ENCODE peak calls at places on chromosomes 11 and 22, in four cellular contexts. V is WTC11, Z is K562, P is GM12878. W is an unnamed sample.

GRCh38 chr11:73359341-73359740 is 16.9 kb upstream of the RELT start:
- DNase-seq in V (no peak), P (no peak), Z (no peak), W (no peak)

GRCh38 chr11:83815736-83816135 is 529.6 kb upstream of the CCDC90B start:
- DNase-seq in V (no peak), Z (no peak), P (no peak), W (no peak)

GRCh38 chr11:122002047-122002446 is 114.0 kb downstream of the BLID start:
- DNase-seq in P (no peak), V (no peak), Z (no peak), W (no peak)

GRCh38 chr22:44179196-44179988 is 1.3 kb upstream of the PARVG start:
- DNase-seq in P (no peak), Z (no peak), V (no peak), W (no peak)

GRCh38 chr11:65503606-65503922 is 4.7 kb downstream of the MALAT1 start:
- DNase-seq in P (no peak), Z (peak), V (no peak), W (no peak)

GRCh38 chr11:128620306-128621175 is 33.2 kb upstream of the ETS1 start:
- DNase-seq in P (no peak), V (no peak), Z (peak), W (no peak)

GRCh38 chr22:45424241-45424731 is 10.8 kb downstream of the RIBC2 start:
- DNase-seq in P (no peak), V (no peak), Z (no peak), W (no peak)

GRCh38 chr11:73288197-73288872 is 16.2 kb downstream of the P2RY6 start:
- DNase-seq in P (no peak), Z (no peak), V (no peak), W (no peak)

GRCh38 chr11:73493838-73494598 is 103.9 kb downstream of the FAM168A start:
- DNase-seq in P (no peak), Z (no peak), V (peak), W (peak)

GRCh38 chr22:30968015-30968923 is at the start of gene MORC2:
- DNase-seq in V (peak), Z (peak), P (no peak), W (peak)

GRCh38 chr11:45658292-45658991 is 7.0 kb downstream of the CHST1 start:
- DNase-seq in Z (peak), P (no peak), V (peak), W (peak)

GRCh38 chr11:47408598-47409439 is 429 bp downstream of the SLC39A13 start:
- DNase-seq in Z (no peak), V (peak), P (no peak), W (no peak)

GRCh38 chr11:123841189-123841588 is 35.0 kb upstream of the OR6M1 start:
- DNase-seq in V (no peak), Z (no peak), P (no peak), W (no peak)

GRCh38 chr11:85539029-85539689 is 88.0 kb downstream of the DLG2 start:
- DNase-seq in V (no peak), P (no peak), Z (no peak), W (no peak)

DNA sequence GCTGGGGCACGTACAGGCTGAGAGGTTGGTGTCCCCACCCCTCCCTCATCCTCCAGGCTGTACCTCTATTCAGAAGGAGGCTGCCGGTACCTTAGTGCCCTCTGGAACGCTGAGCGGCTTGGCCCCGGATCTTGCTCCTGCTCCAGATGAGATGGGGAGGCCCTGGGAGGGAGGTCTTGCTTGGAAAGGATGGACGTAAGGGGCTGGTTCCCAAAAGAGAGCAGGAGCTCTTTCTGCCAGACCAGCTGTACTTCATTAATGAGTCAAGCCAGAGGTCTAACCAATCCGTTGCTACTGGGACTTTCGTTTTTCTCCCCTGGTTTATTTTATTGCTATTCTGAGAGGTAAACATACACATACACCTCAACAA is 213.0 kb upstream of the CADM1 start:
- DNase-seq in V (no peak), P (no peak), Z (no peak), W (no peak)
- TF ChIP-seq ETV6 in V (no peak), P (no peak), Z (no peak), W (no peak)

DNA sequence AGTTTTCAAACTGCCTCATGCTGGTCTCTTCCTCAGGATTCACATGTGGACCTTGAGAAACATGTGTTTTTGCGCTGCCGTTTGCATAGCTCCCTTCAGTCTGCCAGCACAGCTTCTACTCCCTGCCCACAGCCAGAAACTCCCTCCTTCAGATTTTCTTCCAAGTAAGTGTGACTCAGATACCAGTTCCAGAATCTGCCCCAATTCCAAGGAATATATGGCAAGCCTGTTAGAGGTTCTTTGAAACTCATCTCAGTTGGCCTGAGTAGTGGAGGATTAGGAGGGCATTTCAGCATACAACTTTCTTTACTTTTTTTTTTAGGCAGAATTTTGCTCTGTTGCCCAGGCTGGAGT is 67.1 kb downstream of the SNX19 start:
- DNase-seq in P (no peak), V (no peak), Z (no peak), W (no peak)
- TF ChIP-seq ETV6 in P (no peak), V (no peak), Z (no peak), W (no peak)

GRCh38 chr22:40535642-40536041 is 100.9 kb downstream of the MRTFA start:
- DNase-seq in P (no peak), Z (no peak), V (no peak), W (no peak)

GRCh38 chr22:40535189-40535512 is 101.4 kb downstream of the MRTFA start:
- DNase-seq in V (no peak), Z (no peak), P (no peak), W (no peak)

GRCh38 chr22:40531951-40532900 is 104.3 kb downstream of the MRTFA start:
- DNase-seq in Z (no peak), P (no peak), V (no peak), W (no peak)

GRCh38 chr22:40533712-40534378 is 102.7 kb downstream of the MRTFA start:
- DNase-seq in V (no peak), Z (peak), P (peak), W (no peak)

DNA sequence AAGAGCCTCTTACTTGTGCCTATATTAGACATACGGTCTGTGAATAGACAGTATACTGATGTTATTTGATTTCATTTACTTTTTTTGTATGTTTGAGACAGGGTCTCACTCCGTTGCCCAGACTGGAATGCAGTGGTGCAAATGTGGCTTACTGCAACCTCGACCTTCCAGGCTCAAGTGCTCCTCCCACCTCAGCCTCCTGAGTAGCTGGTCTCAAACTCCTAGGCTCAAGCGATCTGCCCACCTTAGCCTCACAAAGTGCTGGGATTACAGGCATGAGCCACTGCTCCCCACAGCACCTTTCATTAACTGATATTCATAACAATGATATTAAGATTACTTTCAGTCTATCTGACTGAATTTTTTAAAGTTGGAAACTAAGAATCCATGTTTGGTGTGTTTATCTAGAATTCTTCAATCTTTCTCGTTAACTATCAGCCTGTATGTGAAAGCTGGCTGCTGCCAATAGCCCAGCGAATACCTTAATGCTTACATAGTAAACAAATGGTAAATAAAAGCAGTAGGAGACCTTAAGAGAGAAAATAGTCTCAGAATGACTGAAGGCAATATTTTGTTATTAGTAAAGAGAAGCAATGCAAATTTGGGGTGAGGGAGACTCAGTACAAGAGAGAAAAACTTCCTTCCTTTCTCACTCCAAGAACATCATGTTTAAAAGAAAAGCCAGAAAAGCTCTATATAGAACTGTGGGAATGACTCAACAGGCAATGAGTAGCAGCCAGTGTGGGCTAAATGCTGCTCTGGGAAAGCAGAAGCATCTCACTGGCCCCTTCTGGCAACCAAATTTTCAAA is 101.9 kb downstream of the MRTFA start:
- DNase-seq in V (no peak), Z (peak), P (peak), W (no peak)
- TF ChIP-seq ETV6 in V (no peak), Z (no peak), P (no peak), W (no peak)

DNA sequence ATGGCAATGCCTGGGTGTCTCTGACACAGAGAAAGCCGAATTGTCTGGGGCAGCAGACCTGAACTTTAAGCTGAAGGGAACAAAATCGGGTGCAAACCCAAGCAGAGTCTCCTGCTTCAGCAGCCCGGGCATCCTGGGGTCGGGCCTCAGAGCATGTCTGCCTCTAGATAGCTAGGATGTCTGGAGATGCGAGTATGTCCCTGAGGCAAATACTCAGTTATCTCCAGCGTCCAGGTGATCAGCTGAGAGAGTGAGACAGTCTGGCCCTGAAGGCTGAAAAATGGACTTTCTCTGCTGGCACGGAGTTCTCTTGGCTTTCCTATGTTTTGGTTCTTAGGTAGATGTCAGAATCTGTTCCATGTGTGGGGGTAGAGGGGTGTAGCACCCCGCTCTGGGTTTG is 3.3 kb downstream of the ADAMTS8 start:
- DNase-seq in Z (no peak), V (no peak), P (no peak), W (no peak)
- TF ChIP-seq ETV6 in Z (no peak), V (no peak), P (no peak), W (no peak)

DNA sequence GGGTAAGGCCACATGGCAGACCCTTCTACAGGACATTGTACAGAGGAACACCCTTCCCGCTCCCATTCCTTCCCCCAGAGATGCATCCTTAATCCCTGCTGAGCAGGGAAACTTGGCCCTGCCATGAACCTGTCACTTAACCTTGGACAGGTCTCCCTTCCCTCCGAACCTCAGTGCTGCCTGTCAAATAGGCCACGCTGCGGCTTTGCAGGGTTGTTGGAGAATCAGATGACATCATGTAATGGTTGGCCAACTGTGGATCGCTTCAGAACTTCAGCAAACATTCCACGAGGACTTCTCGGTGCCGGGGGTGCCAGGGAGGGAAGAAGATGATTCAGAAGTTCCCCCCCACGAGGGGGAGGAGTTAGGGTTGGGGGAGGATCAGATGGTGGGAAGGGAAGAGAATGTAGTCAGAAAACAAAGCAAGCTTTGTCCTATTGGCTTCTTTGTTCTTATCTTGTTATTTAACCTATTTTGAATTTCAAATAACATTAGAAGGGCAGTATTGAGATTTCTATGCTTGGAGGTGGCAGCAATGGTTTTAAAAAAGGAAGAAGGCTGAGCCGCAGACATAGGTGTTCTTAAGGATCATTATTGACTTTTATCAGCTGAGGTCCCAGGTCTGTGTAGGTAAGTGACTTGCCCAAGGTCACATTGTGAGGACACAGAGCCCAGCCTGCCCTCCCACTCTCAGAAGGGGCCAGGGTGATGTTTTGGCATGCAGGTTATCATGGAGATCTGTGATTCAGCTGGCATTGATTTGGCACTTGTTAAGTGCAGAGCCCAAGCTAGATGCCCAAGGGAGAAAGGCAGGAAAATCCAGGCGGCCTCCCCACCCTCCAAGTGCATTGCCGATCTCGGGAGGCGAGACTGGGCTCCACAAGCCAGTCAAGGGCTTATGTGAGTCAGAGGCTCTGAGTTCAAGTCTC is 3.1 kb downstream of the CDC42EP1 start:
- DNase-seq in V (no peak), Z (peak), P (no peak), W (peak)
- TF ChIP-seq ETV6 in V (no peak), Z (no peak), P (no peak), W (no peak)

GRCh38 chr11:42311944-42312343 is 852.5 kb upstream of the LRRC4C start:
- DNase-seq in Z (no peak), P (no peak), V (no peak), W (no peak)

GRCh38 chr11:42319926-42320325 is 860.5 kb upstream of the LRRC4C start:
- DNase-seq in Z (no peak), P (no peak), V (no peak), W (no peak)

GRCh38 chr11:42311504-42311903 is 852.1 kb upstream of the LRRC4C start:
- DNase-seq in Z (no peak), V (no peak), P (no peak), W (no peak)

GRCh38 chr11:42315846-42316245 is 856.4 kb upstream of the LRRC4C start:
- DNase-seq in Z (no peak), V (no peak), P (no peak), W (no peak)

GRCh38 chr11:42315267-42315666 is 855.8 kb upstream of the LRRC4C start:
- DNase-seq in V (no peak), P (no peak), Z (no peak), W (no peak)
- TF ChIP-seq ETV6 in V (no peak), P (no peak), Z (no peak), W (no peak)

DNA sequence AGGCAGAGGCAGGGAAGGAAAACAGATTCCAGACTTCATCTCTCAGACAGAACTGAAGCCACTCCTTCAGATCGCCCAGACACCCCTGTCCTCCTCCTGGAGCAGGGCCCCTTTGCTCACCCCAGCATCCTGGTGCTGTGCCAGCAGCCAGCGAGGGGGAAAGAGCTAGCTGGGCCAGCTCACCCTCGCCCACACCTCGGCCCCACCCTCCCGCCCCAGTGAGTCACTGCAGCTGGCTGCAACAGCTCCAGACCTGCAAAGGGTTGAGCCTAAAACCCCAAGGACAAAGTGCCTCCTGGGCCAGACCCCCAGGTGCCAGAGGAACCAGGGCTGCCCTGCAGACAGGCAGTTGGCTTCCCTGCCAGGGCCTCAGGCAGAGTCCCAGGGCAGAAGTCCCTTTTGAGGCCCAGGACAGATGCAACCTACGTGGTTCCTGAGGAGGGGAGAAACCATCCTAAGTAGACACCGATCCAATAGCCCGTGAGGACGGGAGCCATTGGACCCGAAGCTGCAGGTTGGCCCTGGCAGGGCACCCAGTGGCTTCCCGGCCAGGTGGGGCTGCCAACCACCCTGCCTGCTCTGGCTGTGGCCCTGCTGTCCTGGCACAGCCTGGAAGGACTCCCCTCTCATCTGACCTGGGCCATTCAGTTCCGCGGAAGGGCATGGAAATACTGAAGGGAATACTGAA is 7.2 kb downstream of the AHNAK start:
- DNase-seq in Z (no peak), V (no peak), P (no peak), W (no peak)
- TF ChIP-seq ETV6 in Z (no peak), V (no peak), P (no peak), W (no peak)

GRCh38 chr11:60918941-60919275 is 5.0 kb downstream of the TMEM109 start:
- DNase-seq in V (no peak), Z (no peak), P (no peak), W (no peak)
- TF ChIP-seq ETV6 in V (no peak), Z (no peak), P (no peak), W (no peak)